ENCODE peak calls at places on chromosomes 16 and 17, in eight cellular contexts. Q is activated T-helper 2 cell treated with anti-CD3 and anti-CD28 coated beads, Interferon-gamma antibody, Interleukin-2, Interleukin-4, amounts not matched to agents 10 μg/mL and 5 μg/mL and 100 μg/mL, durations not matched to agents 14 hours and 24 hours and 36 hours; P is NCI-H774; I is OCI-LY7; R is GM23248; J is left cardiac atrium; V is GM04504; T is HEK293T. B is an unnamed sample.

GRCh38 chr16:49200223-49200820 is 81.3 kb downstream of the CBLN1 start:
- DNase-seq in Q (no peak), P (no peak), I (no peak), R (no peak), J (peak; percentile 28), V (no peak), T (no peak), B (no peak)

GRCh38 chr16:28984619-28985135 is at the start of gene LAT:
- DNase-seq in Q (peak; percentile 74), P (no peak), I (peak; percentile 79), R (peak; percentile 33), J (no peak), V (no peak), T (no peak), B (peak; percentile 9)

GRCh38 chr17:73191443-73192218 is 1.2 kb upstream of the COG1 start:
- DNase-seq in Q (peak; percentile 50), P (peak; percentile 79), I (peak; percentile 88), R (peak; percentile 74), J (peak; percentile 71), V (no peak), T (peak; percentile 66), B (peak; percentile 70)

GRCh38 chr17:50363217-50364060 is 9.5 kb downstream of the MRPL27 start:
- DNase-seq in Q (no peak), P (peak; percentile 7), I (no peak), R (peak; percentile 38), J (no peak), V (no peak), T (no peak), B (no peak)

GRCh38 chr16:58912571-58912970 is 178.5 kb upstream of the GOT2 start:
- DNase-seq in Q (no peak), P (no peak), I (no peak), R (no peak), J (no peak), V (no peak), T (no peak), B (no peak)

GRCh38 chr16:22255335-22255734 is 41.9 kb upstream of the POLR3E start:
- DNase-seq in Q (no peak), P (no peak), I (peak; percentile 7), R (peak; percentile 19), J (no peak), V (no peak), T (no peak), B (no peak)

GRCh38 chr16:2034695-2035430 is 8.2 kb downstream of the NHERF2 start:
- DNase-seq in Q (no peak), P (no peak), I (no peak), R (no peak), J (peak; percentile 24), V (no peak), T (no peak), B (no peak)

GRCh38 chr16:11105038-11105903 is 150.7 kb downstream of the SOCS1 start:
- DNase-seq in Q (peak; percentile 51), P (no peak), I (peak; percentile 68), R (peak; percentile 95), J (peak; percentile 56), V (peak; percentile 82), T (no peak), B (no peak)

GRCh38 chr16:15973997-15974396 is 24.6 kb downstream of the ABCC1 start:
- DNase-seq in Q (no peak), P (no peak), I (no peak), R (no peak), J (no peak), V (no peak), T (no peak), B (no peak)

GRCh38 chr16:70749006-70749678 is 51.8 kb downstream of the VAC14 start:
- DNase-seq in Q (no peak), P (no peak), I (no peak), R (no peak), J (no peak), V (no peak), T (no peak), B (peak; percentile 45)

GRCh38 chr17:76993636-76994035 is 125.4 kb downstream of the MGAT5B start:
- DNase-seq in Q (no peak), P (no peak), I (peak; percentile 49), R (no peak), J (no peak), V (no peak), T (no peak), B (no peak)

GRCh38 chr17:40319651-40320550 is 10.9 kb downstream of the RARA start:
- DNase-seq in Q (no peak), P (no peak), I (no peak), R (peak; percentile 53), J (no peak), V (no peak), T (no peak), B (peak; percentile 56)

GRCh38 chr17:18960241-18960665 is 8.3 kb downstream of the SLC5A10 start:
- DNase-seq in Q (no peak), P (no peak), I (no peak), R (no peak), J (no peak), V (no peak), T (no peak), B (no peak)

GRCh38 chr16:50088302-50088701 is 22.5 kb downstream of the HEATR3 start:
- DNase-seq in Q (no peak), P (no peak), I (no peak), R (no peak), J (no peak), V (no peak), T (no peak), B (no peak)

GRCh38 chr17:63571632-63572310 is 21.5 kb downstream of the DCAF7 start:
- DNase-seq in Q (no peak), P (no peak), I (no peak), R (peak; percentile 80), J (no peak), V (peak; percentile 49), T (no peak), B (no peak)

GRCh38 chr16:89119161-89119621 is 25.5 kb downstream of the ACSF3 start:
- DNase-seq in Q (no peak), P (no peak), I (no peak), R (no peak), J (peak; percentile 10), V (no peak), T (no peak), B (no peak)

GRCh38 chr17:49547566-49547965 is 28.1 kb upstream of the NXPH3 start:
- DNase-seq in Q (no peak), P (no peak), I (no peak), R (no peak), J (no peak), V (no peak), T (no peak), B (no peak)

GRCh38 chr17:40617678-40618240 is 29.9 kb downstream of the SMARCE1 start:
- DNase-seq in Q (no peak), P (no peak), I (no peak), R (no peak), J (no peak), V (no peak), T (no peak), B (no peak)

GRCh38 chr17:41659813-41660212 is 28.9 kb upstream of the EIF1 start:
- DNase-seq in Q (no peak), P (no peak), I (no peak), R (no peak), J (no peak), V (no peak), T (no peak), B (no peak)

GRCh38 chr17:28552201-28552999 is at the start of gene UNC119:
- DNase-seq in Q (peak; percentile 70), P (peak; percentile 79), I (peak; percentile 86), R (peak; percentile 92), J (peak; percentile 82), V (no peak), T (peak; percentile 86), B (peak; percentile 83)

GRCh38 chr17:4836221-4836620 is 3.1 kb downstream of the MINK1 start:
- DNase-seq in Q (no peak), P (no peak), I (no peak), R (no peak), J (no peak), V (no peak), T (no peak), B (no peak)

GRCh38 chr17:59525668-59526067 is 39.7 kb upstream of the DHX40 start:
- DNase-seq in Q (no peak), P (no peak), I (no peak), R (no peak), J (no peak), V (no peak), T (no peak), B (no peak)

GRCh38 chr16:15053904-15054303 is 2.0 kb downstream of the NTAN1 start:
- DNase-seq in Q (no peak), P (no peak), I (no peak), R (no peak), J (no peak), V (no peak), T (no peak), B (no peak)

GRCh38 chr17:76076765-76077581 is 2.0 kb upstream of the ZACN start:
- DNase-seq in Q (peak; percentile 34), P (no peak), I (no peak), R (peak; percentile 28), J (no peak), V (no peak), T (no peak), B (no peak)

GRCh38 chr16:72172105-72173034 is at the start of gene PMFBP1:
- DNase-seq in Q (peak; percentile 9), P (no peak), I (peak; percentile 86), R (peak; percentile 92), J (peak; percentile 26), V (peak; percentile 44), T (no peak), B (peak; percentile 78)

GRCh38 chr17:15169676-15170075 is 95.5 kb downstream of the PMP22 start:
- DNase-seq in Q (no peak), P (no peak), I (no peak), R (peak; percentile 57), J (no peak), V (peak; percentile 10), T (no peak), B (no peak)

GRCh38 chr17:80504671-80505413 is 28.4 kb upstream of the NPTX1 start:
- DNase-seq in Q (no peak), P (no peak), I (peak; percentile 51), R (peak; percentile 95), J (no peak), V (peak; percentile 26), T (no peak), B (no peak)

GRCh38 chr16:4064950-4065352 is 51.3 kb downstream of the ADCY9 start:
- DNase-seq in Q (peak; percentile 32), P (no peak), I (no peak), R (no peak), J (no peak), V (no peak), T (no peak), B (no peak)

GRCh38 chr16:67428146-67428731 is 2.7 kb upstream of the HSD11B2 start:
- DNase-seq in Q (peak; percentile 44), P (peak; percentile 19), I (peak; percentile 70), R (peak; percentile 78), J (peak; percentile 80), V (peak; percentile 24), T (peak; percentile 83), B (peak; percentile 87)

GRCh38 chr16:23496826-23497542 is 13.3 kb downstream of the GGA2 start:
- DNase-seq in Q (no peak), P (no peak), I (no peak), R (peak; percentile 83), J (no peak), V (no peak), T (no peak), B (peak; percentile 57)

GRCh38 chr17:10737168-10737622 is 7.4 kb upstream of the TMEM220 start:
- DNase-seq in Q (no peak), P (no peak), I (no peak), R (peak; percentile 83), J (peak; percentile 58), V (no peak), T (peak; percentile 72), B (peak; percentile 66)

GRCh38 chr16:66588981-66589713 is 9.9 kb downstream of the CMTM2 start:
- DNase-seq in Q (peak; percentile 55), P (no peak), I (peak; percentile 75), R (peak; percentile 42), J (no peak), V (no peak), T (peak; percentile 31), B (peak; percentile 51)